ENCODE peak calls at places on chromosome 22, in five cellular contexts. R is cardiac muscle cell, N is brain microvascular endothelial cell, Q is NCI-H774, W is EH. X is an unnamed sample.

GRCh38 chr22:43314611-43315010 is 28.6 kb downstream of the SCUBE1 start:
- DNase-seq in Q (no peak), R (no peak), W (no peak), N (no peak), X (no peak)

GRCh38 chr22:42947211-42947990 is 67.5 kb downstream of the PACSIN2 start:
- DNase-seq in R (no peak), Q (no peak), N (peak), W (no peak), X (no peak)

GRCh38 chr22:29473001-29473400 is 7.0 kb upstream of the NEFH start:
- DNase-seq in Q (no peak), N (no peak), W (no peak), R (no peak), X (no peak)

GRCh38 chr22:37198290-37199102 is 10.4 kb upstream of the C1QTNF6 start:
- DNase-seq in N (peak), R (peak), W (peak), Q (no peak), X (peak)

GRCh38 chr22:44325718-44326548 is 13.2 kb upstream of the SHISAL1 start:
- DNase-seq in Q (no peak), N (no peak), W (peak), R (peak), X (no peak)

GRCh38 chr22:20107471-20107901 is 8.4 kb upstream of the RANBP1 start:
- DNase-seq in N (no peak), Q (no peak), R (no peak), W (no peak), X (no peak)

GRCh38 chr22:23685205-23685784 is 5.5 kb upstream of the RGL4 start:
- DNase-seq in W (peak), Q (no peak), R (peak), N (no peak), X (no peak)

GRCh38 chr22:43273902-43274484 is 69.2 kb downstream of the SCUBE1 start:
- DNase-seq in N (no peak), W (peak), Q (no peak), R (peak), X (no peak)

GRCh38 chr22:45469573-45470383 is 32.9 kb upstream of the FBLN1 start:
- DNase-seq in N (no peak), Q (no peak), R (peak), W (peak), X (no peak)

GRCh38 chr22:19713650-19714319 is 518 bp upstream of the SEPTIN5 start:
- DNase-seq in N (no peak), Q (no peak), R (no peak), W (no peak), X (peak)

GRCh38 chr22:23227380-23227779 is 47.1 kb downstream of the BCR start:
- DNase-seq in W (no peak), Q (no peak), R (no peak), N (no peak), X (no peak)

GRCh38 chr22:42884616-42885375 is 27.7 kb upstream of the ARFGAP3 start:
- DNase-seq in W (no peak), R (no peak), N (no peak), Q (no peak), X (no peak)

GRCh38 chr22:45608763-45609180 is 62.9 kb upstream of the ATXN10 start:
- DNase-seq in W (peak), Q (no peak), N (peak), R (peak), X (no peak)

GRCh38 chr22:42138122-42138770 is 7.6 kb upstream of the CYP2D6 start:
- DNase-seq in R (no peak), W (no peak), N (no peak), Q (no peak), X (no peak)

GRCh38 chr22:23216331-23217170 is 36.2 kb downstream of the BCR start:
- DNase-seq in R (no peak), W (no peak), N (no peak), Q (no peak), X (peak)

GRCh38 chr22:39175127-39176066 is 22.9 kb upstream of the CBX7 start:
- DNase-seq in Q (no peak), N (no peak), R (peak), W (peak), X (no peak)

GRCh38 chr22:49255741-49256318 is 571.8 kb downstream of the BRD1 start:
- DNase-seq in Q (no peak), W (no peak), R (no peak), N (no peak), X (no peak)

GRCh38 chr22:17370766-17371181 is 1.5 kb downstream of the CECR2 start:
- DNase-seq in Q (no peak), R (no peak), W (no peak), N (no peak), X (no peak)

GRCh38 chr22:49433717-49434611 is 393.7 kb downstream of the BRD1 start:
- DNase-seq in R (no peak), W (no peak), Q (no peak), N (no peak), X (peak)

GRCh38 chr22:27476729-27477128 is 324.8 kb downstream of the MN1 start:
- DNase-seq in N (peak), R (no peak), W (peak), Q (no peak), X (no peak)

GRCh38 chr22:45612451-45612901 is 59.2 kb upstream of the ATXN10 start:
- DNase-seq in N (peak), Q (no peak), R (peak), W (peak), X (no peak)

X was measured in natural killer cell treated with Interleukin-12 subunit alpha and Interleukin-12 subunit beta and Interleukin-15 and Interleukin-18, amount 100 ng/mL, for 72 hours.